ENCODE peak calls at places on chromosomes 4 and X, in six cellular contexts. N is fibroblast of pulmonary artery, A is heart left ventricle, H is AG10803, K is IMR-90, P is Peyer's patch. D is an unnamed sample.

GRCh38 chr4:152864361-152864760 is 71.8 kb upstream of the FHDC1 start:
- DNase-seq in N (no peak), A (no peak), H (no peak), K (no peak), P (no peak), D (no peak)

GRCh38 chr4:150436598-150437370 is 145.2 kb upstream of the MAB21L2 start:
- DNase-seq in N (no peak), A (no peak), H (no peak), K (no peak), P (no peak), D (no peak)

GRCh38 chr4:40585201-40585789 is 44.4 kb downstream of the RBM47 start:
- DNase-seq in N (no peak), A (no peak), H (no peak), K (no peak), P (no peak), D (no peak)

GRCh38 chr4:66946761-66947160 is 598.5 kb downstream of the CENPC start:
- DNase-seq in N (no peak), A (no peak), H (no peak), K (no peak), P (no peak), D (no peak)

GRCh38 chr4:123477804-123478209 is 81.2 kb downstream of the SPRY1 start:
- DNase-seq in N (peak; percentile 88), A (peak; percentile 28), H (peak; percentile 82), K (peak; percentile 50), P (peak; percentile 69), D (peak; percentile 32)

GRCh38 chr4:70927502-70928139 is 25.5 kb downstream of the MOB1B start:
- DNase-seq in N (no peak), A (no peak), H (no peak), K (no peak), P (peak; percentile 53), D (no peak)

GRCh38 chrX:106170318-106170717 is 2.2 kb downstream of the PWWP3B start:
- DNase-seq in N (peak; percentile 59), A (no peak), H (peak; percentile 0), K (no peak), P (no peak), D (no peak)

GRCh38 chr4:70945046-70945445 is 42.9 kb downstream of the MOB1B start:
- DNase-seq in N (no peak), A (no peak), H (no peak), K (peak; percentile 36), P (no peak), D (no peak)

GRCh38 chr4:176193126-176193525 is 2.3 kb downstream of the SPATA4 start:
- DNase-seq in N (peak; percentile 25), A (no peak), H (peak; percentile 65), K (peak; percentile 65), P (no peak), D (no peak)

GRCh38 chr4:53763813-53764597 is 172.7 kb upstream of the LNX1 start:
- DNase-seq in N (peak; percentile 82), A (no peak), H (peak; percentile 91), K (peak; percentile 89), P (no peak), D (peak; percentile 68)

GRCh38 chr4:98612318-98613250 is 45.8 kb downstream of the TSPAN5 start:
- DNase-seq in N (no peak), A (no peak), H (no peak), K (no peak), P (no peak), D (no peak)

GRCh38 chr4:143404555-143404954 is 67.9 kb downstream of the GAB1 start:
- DNase-seq in N (no peak), A (no peak), H (no peak), K (no peak), P (no peak), D (no peak)

GRCh38 chr4:40196724-40197281 is at the start of gene RHOH:
- DNase-seq in N (no peak), A (no peak), H (no peak), K (no peak), P (peak; percentile 91), D (no peak)

GRCh38 chr4:1241936-1242505 is 6.9 kb downstream of the CTBP1 start:
- DNase-seq in N (no peak), A (no peak), H (no peak), K (no peak), P (peak; percentile 37), D (no peak)

GRCh38 chrX:44228621-44229020 is 114.9 kb downstream of the EFHC2 start:
- DNase-seq in N (no peak), A (no peak), H (no peak), K (no peak), P (no peak), D (no peak)

GRCh38 chrX:134554291-134554690 is 94.3 kb downstream of the HPRT1 start:
- DNase-seq in N (no peak), A (no peak), H (no peak), K (no peak), P (no peak), D (no peak)

GRCh38 chrX:134547047-134547679 is 87.2 kb downstream of the HPRT1 start:
- DNase-seq in N (peak; percentile 53), A (no peak), H (peak; percentile 33), K (peak; percentile 43), P (no peak), D (no peak)

GRCh38 chrX:134548844-134549205 is 88.9 kb downstream of the HPRT1 start:
- DNase-seq in N (no peak), A (no peak), H (no peak), K (no peak), P (no peak), D (no peak)

GRCh38 chrX:134548257-134548732 is 88.3 kb downstream of the HPRT1 start:
- DNase-seq in N (no peak), A (no peak), H (no peak), K (no peak), P (no peak), D (no peak)

DNA sequence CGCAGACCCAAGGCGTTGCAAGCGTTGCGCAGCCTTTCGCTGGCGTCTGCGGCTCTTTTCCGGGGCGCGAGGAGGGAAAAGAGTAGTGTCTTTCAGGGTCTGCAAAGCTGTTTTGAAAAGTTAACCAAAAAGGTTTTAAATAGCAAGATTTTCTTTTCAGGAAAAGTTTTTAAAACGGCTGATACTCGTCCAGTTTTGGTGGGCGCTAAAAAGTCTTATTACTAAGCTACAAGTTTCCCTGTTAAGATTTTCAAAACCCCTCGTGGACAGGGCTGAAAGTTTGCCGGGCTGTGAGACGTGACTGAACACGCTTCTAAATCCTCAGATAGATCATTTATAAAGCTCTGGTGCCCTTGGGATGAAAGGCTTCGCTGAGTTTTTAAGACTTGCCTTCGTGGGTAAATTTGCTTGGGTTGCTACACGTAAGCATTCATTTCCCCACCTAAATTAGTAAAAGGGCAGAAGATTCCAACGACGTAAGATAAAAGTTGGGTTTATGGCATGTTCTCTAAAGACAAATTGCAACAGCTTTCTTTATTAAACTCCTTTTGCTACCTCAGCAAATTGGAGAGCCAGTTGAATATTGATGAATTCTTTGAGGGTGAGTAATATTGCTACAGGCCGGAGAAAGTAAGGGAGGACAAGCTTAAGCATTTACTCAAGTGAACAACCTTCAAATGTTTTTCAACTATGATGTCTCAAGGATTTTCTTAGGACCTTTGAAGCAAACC is 91.6 kb downstream of the HPRT1 start:
- DNase-seq in N (peak; percentile 61), A (no peak), H (peak; percentile 68), K (peak; percentile 65), P (no peak), D (no peak)
- H3K4me3 ChIP-seq in N (peak overlapping the region; percentile 80), A (no peak overlapping the region), H (peak overlapping the region; percentile 45), K (peak overlapping the region; percentile 0), P (no peak overlapping the region), D (peak overlapping the region; percentile 52)

DNA sequence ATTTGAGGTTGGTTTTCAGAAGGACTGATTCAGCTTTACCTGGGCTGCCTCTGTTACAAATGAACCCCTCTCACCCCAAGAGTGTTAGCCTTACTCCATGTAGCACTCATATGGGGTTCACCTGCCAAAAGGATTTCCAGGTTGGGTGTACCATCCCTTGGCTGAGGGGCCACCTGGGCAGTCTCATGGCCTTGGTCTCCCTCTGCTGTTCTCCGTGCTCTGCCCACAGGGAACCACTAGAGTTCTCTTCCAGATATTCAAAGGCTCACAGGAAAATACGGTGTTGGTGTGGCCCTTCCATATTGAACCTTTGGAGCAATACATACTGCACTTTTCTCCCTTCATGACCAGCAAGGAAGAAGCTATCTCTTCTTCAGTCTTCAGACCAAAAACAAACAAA is 18.0 kb upstream of the PRDM5 start:
- DNase-seq in N (no peak), A (no peak), H (no peak), K (no peak), P (no peak), D (no peak)
- TF ChIP-seq CTCF in N (no peak), A (peak; percentile 22), H (no peak), K (no peak), P (no peak), D (peak; percentile 4)

DNA sequence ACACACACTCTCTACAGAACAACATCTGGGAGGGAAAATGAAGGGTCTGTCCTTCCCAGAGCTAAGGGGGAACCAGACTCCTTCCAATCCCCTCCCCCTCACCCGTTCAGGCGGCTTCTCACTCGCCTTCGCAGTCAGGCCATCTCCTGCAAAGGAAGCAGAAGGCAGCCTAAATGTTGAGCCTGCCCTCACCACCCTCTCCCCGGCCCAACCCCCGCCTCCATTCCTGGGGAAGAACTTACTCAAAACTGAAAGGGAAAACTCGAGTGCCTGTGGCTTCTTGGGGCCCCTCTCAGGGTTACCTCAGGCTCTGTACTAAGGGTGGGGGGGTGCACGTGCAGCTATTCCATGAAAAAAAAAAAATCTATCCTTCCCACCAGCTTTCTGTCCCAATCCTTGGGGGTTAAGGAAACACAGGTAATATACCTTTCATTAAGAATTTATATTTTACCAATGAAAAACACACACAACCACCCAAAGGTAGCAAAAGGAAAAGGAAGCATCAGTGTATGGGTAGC is 2.4 kb downstream of the ZMYM3 start:
- DNase-seq in N (no peak), A (no peak), H (no peak), K (no peak), P (no peak), D (no peak)
- H3K4me3 ChIP-seq in N (no peak overlapping the region), A (no peak overlapping the region), H (no peak overlapping the region), K (no peak overlapping the region), P (no peak overlapping the region), D (no peak overlapping the region)

GRCh38 chr4:169658196-169658595 is 37.8 kb downstream of the CLCN3 start:
- DNase-seq in N (no peak), A (no peak), H (no peak), K (no peak), P (no peak), D (no peak)
- TF ChIP-seq CTCF in N (no peak), A (no peak), H (no peak), K (no peak), P (no peak), D (no peak)